ENCODE peak calls at places on chromosome 15, in four cellular contexts. Q is GM10248, E is GM19239, W is B cell. K is an unnamed sample.
A peak's percentile ranks its signal among the peaks of the same experiment; 100 is the strongest.

GRCh38 chr15:101543026-101543390 is 53.5 kb upstream of the PCSK6 start:
- DNase-seq in W (no peak), Q (no peak), E (no peak), K (no peak)

GRCh38 chr15:22942877-22943276 is 37.3 kb downstream of the CYFIP1 start:
- DNase-seq in Q (no peak), W (no peak), E (no peak), K (no peak)

GRCh38 chr15:70493787-70494514 is 269.4 kb downstream of the UACA start:
- DNase-seq in Q (no peak), W (no peak), E (no peak), K (no peak)

GRCh38 chr15:81921163-81921562 is 124.7 kb downstream of the MEX3B start:
- DNase-seq in W (no peak), E (no peak), Q (no peak), K (no peak)

GRCh38 chr15:89799011-89799924 is 15.4 kb downstream of the ANPEP start:
- DNase-seq in Q (no peak), E (no peak), W (no peak), K (no peak)

GRCh38 chr15:33433821-33434220 is 123.1 kb downstream of the RYR3 start:
- DNase-seq in E (no peak), Q (no peak), W (no peak), K (no peak)

GRCh38 chr15:101140697-101141065 is 111.2 kb downstream of the CHSY1 start:
- DNase-seq in Q (no peak), W (no peak), E (no peak), K (no peak)

GRCh38 chr15:58292761-58293175 is 139.0 kb upstream of the LIPC start:
- DNase-seq in Q (no peak), W (no peak), E (no peak), K (no peak)

GRCh38 chr15:40096094-40096876 is 12.4 kb downstream of the BMF start:
- DNase-seq in E (no peak), W (peak; percentile 55), Q (no peak), K (no peak)

GRCh38 chr15:43799209-43799944 is 643 bp downstream of the SERINC4 start:
- DNase-seq in Q (no peak), E (no peak), W (no peak), K (no peak)

K was measured in GM12891.